ENCODE peak calls at places on chromosomes 6 and 20, in six cellular contexts. One of them, this sample, is unnamed.

GRCh38 chr6:32867559-32868256 is 13.7 kb downstream of the PSMB9 start:
- DNase-seq in mammary epithelial cell: no peak
- DNase-seq in neural progenitor cell: no peak
- DNase-seq in H1: no peak
- DNase-seq in tibial artery: no peak
- DNase-seq in IMR-90: no peak
- DNase-seq in this sample: no peak

GRCh38 chr6:136921936-136922679 is at the start of gene SLC35D3:
- DNase-seq in mammary epithelial cell: no peak
- DNase-seq in neural progenitor cell: peak
- DNase-seq in H1: no peak
- DNase-seq in tibial artery: no peak
- DNase-seq in IMR-90: no peak
- DNase-seq in this sample: peak

GRCh38 chr20:49230021-49230420 is 10.8 kb downstream of the DDX27 start:
- DNase-seq in mammary epithelial cell: no peak
- DNase-seq in neural progenitor cell: no peak
- DNase-seq in H1: no peak
- DNase-seq in tibial artery: no peak
- DNase-seq in IMR-90: no peak
- DNase-seq in this sample: no peak

GRCh38 chr6:63923139-63923739 is 287.6 kb downstream of the PHF3 start:
- DNase-seq in mammary epithelial cell: peak
- DNase-seq in neural progenitor cell: peak
- DNase-seq in H1: no peak
- DNase-seq in tibial artery: no peak
- DNase-seq in IMR-90: peak
- DNase-seq in this sample: peak

GRCh38 chr6:72905705-72906478 is 284.0 kb downstream of the KCNQ5 start:
- DNase-seq in mammary epithelial cell: no peak
- DNase-seq in neural progenitor cell: no peak
- DNase-seq in H1: no peak
- DNase-seq in tibial artery: no peak
- DNase-seq in IMR-90: no peak
- DNase-seq in this sample: no peak

GRCh38 chr6:137259349-137259748 is 40.2 kb upstream of the IFNGR1 start:
- DNase-seq in mammary epithelial cell: peak
- DNase-seq in neural progenitor cell: no peak
- DNase-seq in H1: no peak
- DNase-seq in tibial artery: no peak
- DNase-seq in IMR-90: peak
- DNase-seq in this sample: no peak

GRCh38 chr6:90493332-90493731 is 93.5 kb downstream of the MAP3K7 start:
- DNase-seq in mammary epithelial cell: peak
- DNase-seq in neural progenitor cell: no peak
- DNase-seq in H1: no peak
- DNase-seq in tibial artery: no peak
- DNase-seq in IMR-90: peak
- DNase-seq in this sample: no peak

GRCh38 chr6:120077489-120077888 is 727.9 kb upstream of the MAN1A1 start:
- DNase-seq in mammary epithelial cell: peak
- DNase-seq in neural progenitor cell: peak
- DNase-seq in H1: no peak
- DNase-seq in tibial artery: no peak
- DNase-seq in IMR-90: no peak
- DNase-seq in this sample: no peak

GRCh38 chr6:74731204-74731603 is 474.6 kb downstream of the COL12A1 start:
- DNase-seq in mammary epithelial cell: peak
- DNase-seq in neural progenitor cell: no peak
- DNase-seq in H1: no peak
- DNase-seq in tibial artery: no peak
- DNase-seq in IMR-90: peak
- DNase-seq in this sample: peak

GRCh38 chr20:40494238-40494637 is 194.8 kb downstream of the MAFB start:
- DNase-seq in mammary epithelial cell: no peak
- DNase-seq in neural progenitor cell: no peak
- DNase-seq in H1: no peak
- DNase-seq in tibial artery: peak
- DNase-seq in IMR-90: no peak
- DNase-seq in this sample: no peak

GRCh38 chr6:154441995-154442310 is 68.5 kb downstream of the CNKSR3 start:
- DNase-seq in mammary epithelial cell: no peak
- DNase-seq in neural progenitor cell: no peak
- DNase-seq in H1: no peak
- DNase-seq in tibial artery: no peak
- DNase-seq in IMR-90: no peak
- DNase-seq in this sample: no peak

GRCh38 chr20:19620471-19620870 is 137.6 kb upstream of the RIN2 start:
- DNase-seq in mammary epithelial cell: no peak
- DNase-seq in neural progenitor cell: peak
- DNase-seq in H1: peak
- DNase-seq in tibial artery: no peak
- DNase-seq in IMR-90: no peak
- DNase-seq in this sample: no peak

GRCh38 chr6:90286884-90287488 is 9.7 kb downstream of the BACH2 start:
- DNase-seq in mammary epithelial cell: peak
- DNase-seq in neural progenitor cell: peak
- DNase-seq in H1: peak
- DNase-seq in tibial artery: no peak
- DNase-seq in IMR-90: peak
- DNase-seq in this sample: peak

GRCh38 chr6:91317247-91317646 is 730.4 kb upstream of the MAP3K7 start:
- DNase-seq in mammary epithelial cell: no peak
- DNase-seq in neural progenitor cell: no peak
- DNase-seq in H1: no peak
- DNase-seq in tibial artery: no peak
- DNase-seq in IMR-90: peak
- DNase-seq in this sample: peak

GRCh38 chr20:24418731-24419130 is 50.7 kb upstream of the SYNDIG1 start:
- DNase-seq in mammary epithelial cell: no peak
- DNase-seq in neural progenitor cell: no peak
- DNase-seq in H1: no peak
- DNase-seq in tibial artery: no peak
- DNase-seq in IMR-90: no peak
- DNase-seq in this sample: no peak

GRCh38 chr6:154615483-154616025 is 105.1 kb upstream of the CNKSR3 start:
- DNase-seq in mammary epithelial cell: peak
- DNase-seq in neural progenitor cell: no peak
- DNase-seq in H1: no peak
- DNase-seq in tibial artery: peak
- DNase-seq in IMR-90: peak
- DNase-seq in this sample: peak

GRCh38 chr6:45998524-45998923 is 17.1 kb downstream of the CLIC5 start:
- DNase-seq in mammary epithelial cell: no peak
- DNase-seq in neural progenitor cell: no peak
- DNase-seq in H1: no peak
- DNase-seq in tibial artery: no peak
- DNase-seq in IMR-90: no peak
- DNase-seq in this sample: no peak

GRCh38 chr6:39301606-39302005 is 12.6 kb downstream of the KCNK17 start:
- DNase-seq in mammary epithelial cell: no peak
- DNase-seq in neural progenitor cell: peak
- DNase-seq in H1: no peak
- DNase-seq in tibial artery: no peak
- DNase-seq in IMR-90: no peak
- DNase-seq in this sample: no peak

GRCh38 chr6:143513410-143513809 is 1.9 kb upstream of the FUCA2 start:
- DNase-seq in mammary epithelial cell: no peak
- DNase-seq in neural progenitor cell: peak
- DNase-seq in H1: no peak
- DNase-seq in tibial artery: no peak
- DNase-seq in IMR-90: no peak
- DNase-seq in this sample: no peak

GRCh38 chr6:20846602-20847028 is 312.4 kb downstream of the CDKAL1 start:
- DNase-seq in mammary epithelial cell: no peak
- DNase-seq in neural progenitor cell: no peak
- DNase-seq in H1: no peak
- DNase-seq in tibial artery: no peak
- DNase-seq in IMR-90: peak
- DNase-seq in this sample: peak

GRCh38 chr6:112049051-112049799 is 4.7 kb upstream of the CCN6 start:
- DNase-seq in mammary epithelial cell: peak
- DNase-seq in neural progenitor cell: no peak
- DNase-seq in H1: no peak
- DNase-seq in tibial artery: no peak
- DNase-seq in IMR-90: peak
- DNase-seq in this sample: no peak

GRCh38 chr6:5707646-5708045 is 299.1 kb downstream of the NRN1 start:
- DNase-seq in mammary epithelial cell: no peak
- DNase-seq in neural progenitor cell: no peak
- DNase-seq in H1: no peak
- DNase-seq in tibial artery: no peak
- DNase-seq in IMR-90: no peak
- DNase-seq in this sample: no peak

GRCh38 chr6:77456531-77457248 is 6.6 kb downstream of the HTR1B start:
- DNase-seq in mammary epithelial cell: peak
- DNase-seq in neural progenitor cell: no peak
- DNase-seq in H1: no peak
- DNase-seq in tibial artery: peak
- DNase-seq in IMR-90: peak
- DNase-seq in this sample: peak

GRCh38 chr20:41118632-41119031 is 18.7 kb upstream of the PLCG1 start:
- DNase-seq in mammary epithelial cell: no peak
- DNase-seq in neural progenitor cell: no peak
- DNase-seq in H1: no peak
- DNase-seq in tibial artery: no peak
- DNase-seq in IMR-90: peak
- DNase-seq in this sample: no peak

DNA sequence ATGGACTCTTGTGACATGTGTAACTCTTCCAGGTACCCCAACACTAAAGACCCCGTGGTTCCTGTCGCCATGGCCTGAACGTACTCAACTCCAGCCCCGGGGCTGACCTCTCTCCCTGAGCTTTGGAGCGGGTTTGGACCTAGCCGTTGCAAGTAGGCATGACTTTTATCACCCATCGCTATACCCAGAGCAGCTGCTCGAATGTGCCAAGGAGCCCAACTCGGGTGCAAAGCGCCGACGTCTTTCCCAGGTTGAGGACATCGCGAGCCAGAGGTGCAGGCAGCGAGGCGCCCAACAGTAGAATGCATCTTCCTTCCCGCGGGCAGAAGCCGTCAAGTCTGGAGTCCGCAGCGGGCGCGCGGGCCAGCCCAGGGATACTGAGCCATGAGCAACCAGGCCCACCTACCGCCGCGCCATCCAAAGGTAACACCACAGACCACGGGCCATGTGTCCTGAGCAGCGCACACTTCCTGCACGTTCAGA is 5.7 kb upstream of the LAMP5 start:
- DNase-seq in mammary epithelial cell: no peak
- DNase-seq in neural progenitor cell: peak
- DNase-seq in H1: no peak
- DNase-seq in tibial artery: no peak
- DNase-seq in IMR-90: no peak
- DNase-seq in this sample: no peak
- H3K4me3 ChIP-seq in mammary epithelial cell: no peak
- H3K4me3 ChIP-seq in neural progenitor cell: peak
- H3K4me3 ChIP-seq in H1: peak
- H3K4me3 ChIP-seq in tibial artery: no peak
- H3K4me3 ChIP-seq in IMR-90: no peak
- H3K4me3 ChIP-seq in this sample: no peak

GRCh38 chr6:156777866-156778614 is 862 bp downstream of the ARID1B start:
- DNase-seq in mammary epithelial cell: peak
- DNase-seq in neural progenitor cell: peak
- DNase-seq in H1: no peak
- DNase-seq in tibial artery: peak
- DNase-seq in IMR-90: peak
- DNase-seq in this sample: peak
- TF ChIP-seq CTCF in mammary epithelial cell: no peak
- TF ChIP-seq CTCF in neural progenitor cell: no peak
- TF ChIP-seq CTCF in H1: no peak
- TF ChIP-seq CTCF in tibial artery: no peak
- TF ChIP-seq CTCF in IMR-90: no peak
- TF ChIP-seq CTCF in this sample: no peak

GRCh38 chr6:166252601-166253000 is 55.6 kb downstream of the PRR18 start:
- DNase-seq in mammary epithelial cell: no peak
- DNase-seq in neural progenitor cell: no peak
- DNase-seq in H1: no peak
- DNase-seq in tibial artery: no peak
- DNase-seq in IMR-90: no peak
- DNase-seq in this sample: no peak
- H3K4me3 ChIP-seq in mammary epithelial cell: no peak
- H3K4me3 ChIP-seq in neural progenitor cell: no peak
- H3K4me3 ChIP-seq in H1: no peak
- H3K4me3 ChIP-seq in tibial artery: no peak
- H3K4me3 ChIP-seq in IMR-90: no peak
- H3K4me3 ChIP-seq in this sample: no peak

GRCh38 chr6:16105874-16106273 is 23.0 kb upstream of the MYLIP start:
- DNase-seq in mammary epithelial cell: no peak
- DNase-seq in neural progenitor cell: no peak
- DNase-seq in H1: no peak
- DNase-seq in tibial artery: no peak
- DNase-seq in IMR-90: peak
- DNase-seq in this sample: peak
- TF ChIP-seq CTCF in mammary epithelial cell: no peak
- TF ChIP-seq CTCF in neural progenitor cell: no peak
- TF ChIP-seq CTCF in H1: no peak
- TF ChIP-seq CTCF in tibial artery: no peak
- TF ChIP-seq CTCF in IMR-90: no peak
- TF ChIP-seq CTCF in this sample: no peak

GRCh38 chr6:52363222-52363867 is 1.4 kb downstream of the PAQR8 start:
- DNase-seq in mammary epithelial cell: no peak
- DNase-seq in neural progenitor cell: no peak
- DNase-seq in H1: no peak
- DNase-seq in tibial artery: no peak
- DNase-seq in IMR-90: peak
- DNase-seq in this sample: no peak
- H3K4me3 ChIP-seq in mammary epithelial cell: peak
- H3K4me3 ChIP-seq in neural progenitor cell: peak
- H3K4me3 ChIP-seq in H1: peak
- H3K4me3 ChIP-seq in tibial artery: peak
- H3K4me3 ChIP-seq in IMR-90: peak
- H3K4me3 ChIP-seq in this sample: peak

DNA sequence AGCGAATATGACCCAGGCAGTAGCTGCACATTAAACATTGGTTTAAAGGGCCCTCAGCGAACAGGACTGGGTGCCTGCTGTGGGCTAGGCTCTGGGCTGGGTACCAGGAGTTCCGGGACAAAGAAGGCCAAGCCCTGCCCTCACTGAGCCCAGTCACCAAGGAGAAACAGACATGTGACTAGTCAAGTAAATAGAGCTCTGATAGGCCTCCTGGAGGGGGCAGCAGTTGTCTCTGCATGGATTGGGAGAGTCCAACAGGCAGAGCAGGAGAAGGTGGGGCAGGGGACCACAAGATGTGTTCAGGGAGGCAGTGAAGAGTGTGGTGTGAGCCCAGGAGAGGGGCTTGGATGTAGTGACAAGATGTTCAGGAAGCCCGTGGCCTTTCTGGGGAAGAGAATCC is 3.1 kb downstream of the HM13 start:
- DNase-seq in mammary epithelial cell: peak
- DNase-seq in neural progenitor cell: peak
- DNase-seq in H1: no peak
- DNase-seq in tibial artery: peak
- DNase-seq in IMR-90: peak
- DNase-seq in this sample: peak
- TF ChIP-seq CTCF in mammary epithelial cell: peak
- TF ChIP-seq CTCF in neural progenitor cell: peak
- TF ChIP-seq CTCF in H1: peak
- TF ChIP-seq CTCF in tibial artery: no peak
- TF ChIP-seq CTCF in IMR-90: peak
- TF ChIP-seq CTCF in this sample: peak

GRCh38 chr20:4973330-4974097 is 27.8 kb downstream of the SLC23A2 start:
- DNase-seq in mammary epithelial cell: no peak
- DNase-seq in neural progenitor cell: no peak
- DNase-seq in H1: no peak
- DNase-seq in tibial artery: peak
- DNase-seq in IMR-90: peak
- DNase-seq in this sample: peak
- H3K4me3 ChIP-seq in mammary epithelial cell: no peak
- H3K4me3 ChIP-seq in neural progenitor cell: no peak
- H3K4me3 ChIP-seq in H1: no peak
- H3K4me3 ChIP-seq in tibial artery: peak
- H3K4me3 ChIP-seq in IMR-90: peak
- H3K4me3 ChIP-seq in this sample: peak

This sample was measured in fibroblast of villous mesenchyme.